ENCODE peak calls at places on chromosomes 3 and 15, in five cellular contexts. One of them, this sample, is unnamed.

GRCh38 chr3:170473358-170473757 is 54.7 kb downstream of the CLDN11 start:
- ATAC-seq in right cardiac atrium: peak; percentile 66
- ATAC-seq in sciatic nerve: no peak
- ATAC-seq in mucosa of descending colon: no peak
- ATAC-seq in GM23338: no peak
- ATAC-seq in this sample: no peak

GRCh38 chr15:68292157-68292781 is 14.7 kb downstream of the FEM1B start:
- ATAC-seq in right cardiac atrium: no peak
- ATAC-seq in sciatic nerve: no peak
- ATAC-seq in mucosa of descending colon: no peak
- ATAC-seq in GM23338: no peak
- ATAC-seq in this sample: no peak

GRCh38 chr15:41888662-41889253 is 5.1 kb downstream of the SPTBN5 start:
- ATAC-seq in right cardiac atrium: no peak
- ATAC-seq in sciatic nerve: no peak
- ATAC-seq in mucosa of descending colon: no peak
- ATAC-seq in GM23338: no peak
- ATAC-seq in this sample: no peak

GRCh38 chr3:179438836-179439235 is 12.4 kb downstream of the GNB4 start:
- ATAC-seq in right cardiac atrium: no peak
- ATAC-seq in sciatic nerve: no peak
- ATAC-seq in mucosa of descending colon: peak; percentile 55
- ATAC-seq in GM23338: peak; percentile 77
- ATAC-seq in this sample: no peak

GRCh38 chr3:79018671-79019136 is 749.1 kb downstream of the ROBO1 start:
- ATAC-seq in right cardiac atrium: peak; percentile 86
- ATAC-seq in sciatic nerve: peak; percentile 84
- ATAC-seq in mucosa of descending colon: peak; percentile 69
- ATAC-seq in GM23338: peak; percentile 75
- ATAC-seq in this sample: peak; percentile 57

GRCh38 chr15:40463279-40463678 is 7.5 kb upstream of the CHST14 start:
- ATAC-seq in right cardiac atrium: no peak
- ATAC-seq in sciatic nerve: no peak
- ATAC-seq in mucosa of descending colon: no peak
- ATAC-seq in GM23338: no peak
- ATAC-seq in this sample: no peak

GRCh38 chr3:27826448-27826847 is 104.3 kb upstream of the EOMES start:
- ATAC-seq in right cardiac atrium: no peak
- ATAC-seq in sciatic nerve: no peak
- ATAC-seq in mucosa of descending colon: no peak
- ATAC-seq in GM23338: no peak
- ATAC-seq in this sample: no peak

GRCh38 chr15:70466895-70467529 is 296.3 kb downstream of the UACA start:
- ATAC-seq in right cardiac atrium: peak; percentile 54
- ATAC-seq in sciatic nerve: peak; percentile 64
- ATAC-seq in mucosa of descending colon: peak; percentile 67
- ATAC-seq in GM23338: peak; percentile 96
- ATAC-seq in this sample: no peak

GRCh38 chr15:100889359-100890058 is 9.9 kb downstream of the ALDH1A3 start:
- ATAC-seq in right cardiac atrium: peak; percentile 73
- ATAC-seq in sciatic nerve: peak; percentile 90
- ATAC-seq in mucosa of descending colon: peak; percentile 62
- ATAC-seq in GM23338: peak; percentile 47
- ATAC-seq in this sample: peak; percentile 83

GRCh38 chr3:66488492-66488891 is 12.3 kb downstream of the LRIG1 start:
- ATAC-seq in right cardiac atrium: no peak
- ATAC-seq in sciatic nerve: no peak
- ATAC-seq in mucosa of descending colon: no peak
- ATAC-seq in GM23338: no peak
- ATAC-seq in this sample: no peak

GRCh38 chr15:75065851-75066509 is 42.6 kb downstream of the PPCDC start:
- ATAC-seq in right cardiac atrium: no peak
- ATAC-seq in sciatic nerve: no peak
- ATAC-seq in mucosa of descending colon: no peak
- ATAC-seq in GM23338: no peak
- ATAC-seq in this sample: no peak

GRCh38 chr15:69583627-69584026 is 131.0 kb downstream of the RPLP1 start:
- ATAC-seq in right cardiac atrium: no peak
- ATAC-seq in sciatic nerve: peak; percentile 54
- ATAC-seq in mucosa of descending colon: no peak
- ATAC-seq in GM23338: no peak
- ATAC-seq in this sample: no peak

GRCh38 chr3:125110016-125110875 is 54.4 kb upstream of the HEG1 start:
- ATAC-seq in right cardiac atrium: no peak
- ATAC-seq in sciatic nerve: no peak
- ATAC-seq in mucosa of descending colon: peak; percentile 66
- ATAC-seq in GM23338: no peak
- ATAC-seq in this sample: no peak

GRCh38 chr3:46578973-46579755 is 13.1 kb upstream of the LRRC2 start:
- ATAC-seq in right cardiac atrium: peak; percentile 43
- ATAC-seq in sciatic nerve: no peak
- ATAC-seq in mucosa of descending colon: peak; percentile 86
- ATAC-seq in GM23338: no peak
- ATAC-seq in this sample: no peak

GRCh38 chr15:30958219-30958618 is 33.2 kb downstream of the MTMR10 start:
- ATAC-seq in right cardiac atrium: no peak
- ATAC-seq in sciatic nerve: no peak
- ATAC-seq in mucosa of descending colon: no peak
- ATAC-seq in GM23338: no peak
- ATAC-seq in this sample: no peak

GRCh38 chr3:178714971-178715832 is 179.0 kb downstream of the KCNMB2 start:
- ATAC-seq in right cardiac atrium: no peak
- ATAC-seq in sciatic nerve: peak; percentile 56
- ATAC-seq in mucosa of descending colon: peak; percentile 39
- ATAC-seq in GM23338: no peak
- ATAC-seq in this sample: no peak

GRCh38 chr3:133505813-133506212 is 67.7 kb upstream of the CDV3 start:
- ATAC-seq in right cardiac atrium: no peak
- ATAC-seq in sciatic nerve: no peak
- ATAC-seq in mucosa of descending colon: no peak
- ATAC-seq in GM23338: no peak
- ATAC-seq in this sample: no peak

GRCh38 chr3:128503164-128503651 is 10.2 kb upstream of the GATA2 start:
- ATAC-seq in right cardiac atrium: no peak
- ATAC-seq in sciatic nerve: no peak
- ATAC-seq in mucosa of descending colon: peak; percentile 24
- ATAC-seq in GM23338: peak; percentile 79
- ATAC-seq in this sample: no peak

GRCh38 chr3:112231727-112232126 is 62.3 kb downstream of the SLC9C1 start:
- ATAC-seq in right cardiac atrium: no peak
- ATAC-seq in sciatic nerve: no peak
- ATAC-seq in mucosa of descending colon: no peak
- ATAC-seq in GM23338: no peak
- ATAC-seq in this sample: no peak

GRCh38 chr3:197317250-197317963 is 19.0 kb upstream of the DLG1 start:
- ATAC-seq in right cardiac atrium: peak; percentile 68
- ATAC-seq in sciatic nerve: no peak
- ATAC-seq in mucosa of descending colon: no peak
- ATAC-seq in GM23338: no peak
- ATAC-seq in this sample: no peak

GRCh38 chr3:118098818-118099217 is 935.8 kb downstream of the IGSF11 start:
- ATAC-seq in right cardiac atrium: peak; percentile 64
- ATAC-seq in sciatic nerve: no peak
- ATAC-seq in mucosa of descending colon: no peak
- ATAC-seq in GM23338: no peak
- ATAC-seq in this sample: no peak

GRCh38 chr15:100987143-100987542 is 68.0 kb downstream of the LRRK1 start:
- ATAC-seq in right cardiac atrium: peak; percentile 84
- ATAC-seq in sciatic nerve: peak; percentile 95
- ATAC-seq in mucosa of descending colon: peak; percentile 73
- ATAC-seq in GM23338: no peak
- ATAC-seq in this sample: peak; percentile 86

GRCh38 chr3:16529264-16529663 is 15.8 kb upstream of the RFTN1 start:
- ATAC-seq in right cardiac atrium: no peak
- ATAC-seq in sciatic nerve: peak; percentile 27
- ATAC-seq in mucosa of descending colon: no peak
- ATAC-seq in GM23338: no peak
- ATAC-seq in this sample: no peak

GRCh38 chr3:153980252-153980590 is 141.0 kb upstream of the ARHGEF26 start:
- ATAC-seq in right cardiac atrium: peak; percentile 24
- ATAC-seq in sciatic nerve: no peak
- ATAC-seq in mucosa of descending colon: peak; percentile 32
- ATAC-seq in GM23338: no peak
- ATAC-seq in this sample: no peak

GRCh38 chr15:62571072-62571471 is 406.0 kb upstream of the C2CD4B start:
- ATAC-seq in right cardiac atrium: no peak
- ATAC-seq in sciatic nerve: no peak
- ATAC-seq in mucosa of descending colon: no peak
- ATAC-seq in GM23338: no peak
- ATAC-seq in this sample: no peak

GRCh38 chr15:68797589-68798377 is 22.9 kb downstream of the ANP32A start:
- ATAC-seq in right cardiac atrium: peak; percentile 55
- ATAC-seq in sciatic nerve: peak; percentile 4
- ATAC-seq in mucosa of descending colon: no peak
- ATAC-seq in GM23338: peak; percentile 3
- ATAC-seq in this sample: no peak

GRCh38 chr3:146561463-146561862 is 17.1 kb upstream of the PLSCR1 start:
- ATAC-seq in right cardiac atrium: no peak
- ATAC-seq in sciatic nerve: no peak
- ATAC-seq in mucosa of descending colon: no peak
- ATAC-seq in GM23338: no peak
- ATAC-seq in this sample: no peak

GRCh38 chr15:51735611-51736010 is 1.8 kb downstream of the LYSMD2 start:
- ATAC-seq in right cardiac atrium: no peak
- ATAC-seq in sciatic nerve: no peak
- ATAC-seq in mucosa of descending colon: no peak
- ATAC-seq in GM23338: no peak
- ATAC-seq in this sample: no peak

GRCh38 chr3:115804722-115805121 is 181.4 kb downstream of the GAP43 start:
- ATAC-seq in right cardiac atrium: no peak
- ATAC-seq in sciatic nerve: peak; percentile 59
- ATAC-seq in mucosa of descending colon: no peak
- ATAC-seq in GM23338: no peak
- ATAC-seq in this sample: peak; percentile 71

GRCh38 chr3:125079675-125080045 is 23.9 kb upstream of the HEG1 start:
- ATAC-seq in right cardiac atrium: no peak
- ATAC-seq in sciatic nerve: no peak
- ATAC-seq in mucosa of descending colon: no peak
- ATAC-seq in GM23338: no peak
- ATAC-seq in this sample: no peak

This sample was measured in gastroesophageal sphincter.